ENCODE peak calls at places on chromosomes 11 and 22, in ten cellular contexts. W, J, O, R, X, G, P, C, T and Q are unnamed samples.

GRCh38 chr11:64032050-64032449 is 3.7 kb upstream of the FLRT1 start:
- DNase-seq in W (no peak), J (no peak), O (no peak), R (peak; percentile 48), X (no peak), G (no peak), P (no peak), C (no peak), T (no peak), Q (no peak)

GRCh38 chr11:102453286-102453797 is 777 bp upstream of the TMEM123 start:
- DNase-seq in W (peak; percentile 58), J (no peak), O (no peak), R (no peak), X (no peak), G (no peak), P (no peak), C (no peak), T (peak; percentile 21), Q (no peak)

GRCh38 chr11:72652871-72653615 is 21.2 kb downstream of the PDE2A start:
- DNase-seq in W (no peak), J (no peak), O (no peak), R (no peak), X (no peak), G (no peak), P (peak; percentile 27), C (no peak), T (no peak), Q (no peak)

GRCh38 chr11:19242184-19242932 is 1.6 kb upstream of the E2F8 start:
- DNase-seq in W (no peak), J (no peak), O (no peak), R (no peak), X (peak; percentile 16), G (peak; percentile 31), P (no peak), C (no peak), T (no peak), Q (no peak)

GRCh38 chr11:68211546-68211945 is 1.6 kb downstream of the KMT5B start:
- DNase-seq in W (no peak), J (no peak), O (no peak), R (no peak), X (peak; percentile 64), G (no peak), P (no peak), C (no peak), T (no peak), Q (no peak)

GRCh38 chr11:104899226-104899625 is 966 bp upstream of the CASP12 start:
- DNase-seq in W (no peak), J (no peak), O (no peak), R (no peak), X (no peak), G (no peak), P (no peak), C (no peak), T (no peak), Q (no peak)

GRCh38 chr11:133906746-133907145 is 50.0 kb downstream of the IGSF9B start:
- DNase-seq in W (no peak), J (no peak), O (no peak), R (no peak), X (no peak), G (no peak), P (no peak), C (no peak), T (no peak), Q (no peak)

GRCh38 chr11:77152846-77153245 is 24.8 kb downstream of the MYO7A start:
- DNase-seq in W (no peak), J (no peak), O (peak; percentile 31), R (no peak), X (no peak), G (no peak), P (no peak), C (no peak), T (no peak), Q (no peak)

GRCh38 chr22:41517172-41518047 is 26.9 kb downstream of the POLR3H start:
- DNase-seq in W (no peak), J (peak; percentile 69), O (peak; percentile 71), R (peak; percentile 61), X (peak; percentile 81), G (peak; percentile 75), P (peak; percentile 87), C (peak; percentile 14), T (peak; percentile 44), Q (peak; percentile 58)

GRCh38 chr11:92894197-92894596 is 75.3 kb upstream of the MTNR1B start:
- DNase-seq in W (no peak), J (no peak), O (no peak), R (no peak), X (no peak), G (peak; percentile 26), P (no peak), C (no peak), T (no peak), Q (no peak)

GRCh38 chr11:15333407-15333806 is 218.7 kb downstream of the INSC start:
- DNase-seq in W (no peak), J (no peak), O (no peak), R (no peak), X (no peak), G (no peak), P (no peak), C (no peak), T (no peak), Q (no peak)

GRCh38 chr22:22061085-22062077 is 78.8 kb upstream of the TOP3B start:
- DNase-seq in W (peak; percentile 68), J (peak; percentile 30), O (peak; percentile 85), R (peak; percentile 92), X (no peak), G (no peak), P (no peak), C (no peak), T (no peak), Q (no peak)

GRCh38 chr11:120744016-120744994 is 232.8 kb downstream of the GRIK4 start:
- DNase-seq in W (no peak), J (no peak), O (no peak), R (no peak), X (no peak), G (no peak), P (no peak), C (no peak), T (no peak), Q (no peak)

GRCh38 chr11:113549061-113549460 is 73.9 kb upstream of the DRD2 start:
- DNase-seq in W (no peak), J (no peak), O (no peak), R (no peak), X (no peak), G (no peak), P (no peak), C (no peak), T (no peak), Q (no peak)